ENCODE peak calls at places on chromosomes 16 and 17, in seven cellular contexts. A, S, T, P, J, E and I are unnamed samples.

GRCh38 chr17:77371117-77371887 is 230.5 kb downstream of the SEC14L1 start:
- DNase-seq in A (peak), S (peak), T (no peak), P (no peak), J (no peak), E (no peak), I (no peak)

GRCh38 chr17:17020821-17021193 is 21.4 kb upstream of the MPRIP start:
- DNase-seq in A (no peak), S (no peak), T (no peak), P (no peak), J (no peak), E (no peak), I (no peak)

GRCh38 chr16:66359012-66359411 is 7.5 kb upstream of the CDH5 start:
- DNase-seq in A (no peak), S (no peak), T (no peak), P (no peak), J (no peak), E (no peak), I (no peak)

GRCh38 chr17:76497979-76498885 is 3.0 kb downstream of the RHBDF2 start:
- DNase-seq in A (peak), S (peak), T (no peak), P (no peak), J (peak), E (peak), I (no peak)

GRCh38 chr17:79047923-79048825 is 24.2 kb downstream of the C1QTNF1 start:
- DNase-seq in A (no peak), S (no peak), T (no peak), P (no peak), J (no peak), E (no peak), I (no peak)

GRCh38 chr17:44759096-44759915 is 518 bp downstream of the ADAM11 start:
- DNase-seq in A (peak), S (no peak), T (no peak), P (no peak), J (no peak), E (peak), I (no peak)

GRCh38 chr17:72754513-72754912 is 338.0 kb downstream of the SLC39A11 start:
- DNase-seq in A (no peak), S (no peak), T (no peak), P (no peak), J (no peak), E (no peak), I (no peak)

GRCh38 chr16:54748611-54749190 is 182.0 kb upstream of the IRX5 start:
- DNase-seq in A (no peak), S (no peak), T (no peak), P (no peak), J (no peak), E (no peak), I (no peak)